ENCODE peak calls at places on chromosomes 6 and 20, in eight cellular contexts. G, S, C, V, Y, U, I and W are unnamed samples.

GRCh38 chr20:59745201-59745600 is 140.9 kb downstream of the PHACTR3 start:
- DNase-seq in G (no peak), S (no peak), C (no peak), V (no peak), Y (no peak), U (no peak), I (no peak), W (no peak)

GRCh38 chr6:12258591-12258990 is 31.6 kb upstream of the EDN1 start:
- DNase-seq in G (no peak), S (no peak), C (no peak), V (no peak), Y (no peak), U (no peak), I (no peak), W (no peak)

GRCh38 chr6:132132911-132133639 is 181.9 kb upstream of the CCN2 start:
- DNase-seq in G (no peak), S (no peak), C (no peak), V (no peak), Y (peak), U (peak), I (no peak), W (no peak)

GRCh38 chr6:16751251-16751946 is 9.9 kb downstream of the ATXN1 start:
- DNase-seq in G (no peak), S (no peak), C (no peak), V (no peak), Y (no peak), U (no peak), I (no peak), W (no peak)

GRCh38 chr20:60011512-60012507 is 53.6 kb downstream of the CDH26 start:
- DNase-seq in G (no peak), S (no peak), C (no peak), V (no peak), Y (no peak), U (peak), I (no peak), W (no peak)

GRCh38 chr6:123042412-123042811 is 46.4 kb downstream of the CLVS2 start:
- DNase-seq in G (no peak), S (no peak), C (no peak), V (no peak), Y (no peak), U (no peak), I (no peak), W (no peak)

GRCh38 chr6:106473807-106474206 is 113.3 kb downstream of the CRYBG1 start:
- DNase-seq in G (no peak), S (no peak), C (peak), V (no peak), Y (peak), U (no peak), I (no peak), W (no peak)

GRCh38 chr6:145842693-145843546 is 28.3 kb upstream of the FBXO30 start:
- DNase-seq in G (no peak), S (no peak), C (no peak), V (no peak), Y (no peak), U (no peak), I (no peak), W (no peak)

GRCh38 chr20:8853805-8854338 is 215.0 kb upstream of the PLCB4 start:
- DNase-seq in G (peak), S (peak), C (peak), V (peak), Y (peak), U (peak), I (peak), W (peak)

GRCh38 chr20:14553774-14554524 is 216.5 kb upstream of the FLRT3 start:
- DNase-seq in G (no peak), S (no peak), C (no peak), V (no peak), Y (no peak), U (no peak), I (no peak), W (no peak)

GRCh38 chr6:105607624-105608392 is 204.9 kb upstream of the PREP start:
- DNase-seq in G (no peak), S (no peak), C (no peak), V (no peak), Y (no peak), U (no peak), I (no peak), W (no peak)

GRCh38 chr6:47181681-47182080 is 128.0 kb downstream of the TNFRSF21 start:
- DNase-seq in G (no peak), S (no peak), C (no peak), V (no peak), Y (no peak), U (no peak), I (no peak), W (no peak)

GRCh38 chr6:15420959-15421438 is 175.1 kb downstream of the JARID2 start:
- DNase-seq in G (no peak), S (peak), C (no peak), V (peak), Y (no peak), U (no peak), I (no peak), W (no peak)

GRCh38 chr6:151436814-151437213 is 15.1 kb downstream of the RMND1 start:
- DNase-seq in G (no peak), S (no peak), C (no peak), V (no peak), Y (peak), U (peak), I (no peak), W (no peak)

GRCh38 chr20:35582131-35582530 is 33.5 kb upstream of the SPAG4 start:
- DNase-seq in G (no peak), S (no peak), C (no peak), V (no peak), Y (no peak), U (no peak), I (no peak), W (no peak)